ENCODE peak calls at places on chromosomes 7 and 10, in five cellular contexts. One of them, this sample, is unnamed.

GRCh38 chr10:25934673-25935139 is 677 bp downstream of the MYO3A start:
- DNase-seq in SJSA1: no peak
- DNase-seq in CD8-positive, alpha-beta memory T cell: no peak
- DNase-seq in C1 segment of cervical spinal cord: no peak
- DNase-seq in GM13977: peak
- DNase-seq in this sample: no peak

GRCh38 chr10:266974-267425 is 131.7 kb downstream of the ZMYND11 start:
- DNase-seq in C1 segment of cervical spinal cord: no peak
- DNase-seq in GM13977: no peak
- DNase-seq in SJSA1: peak
- DNase-seq in CD8-positive, alpha-beta memory T cell: no peak
- DNase-seq in this sample: no peak

GRCh38 chr10:102230264-102230860 is 4.3 kb downstream of the ELOVL3 start:
- DNase-seq in C1 segment of cervical spinal cord: no peak
- DNase-seq in GM13977: peak
- DNase-seq in CD8-positive, alpha-beta memory T cell: peak
- DNase-seq in SJSA1: no peak
- DNase-seq in this sample: no peak

GRCh38 chr10:124725171-124725631 is 19.0 kb downstream of the FAM53B start:
- DNase-seq in CD8-positive, alpha-beta memory T cell: peak
- DNase-seq in SJSA1: no peak
- DNase-seq in GM13977: no peak
- DNase-seq in C1 segment of cervical spinal cord: no peak
- DNase-seq in this sample: no peak

GRCh38 chr7:30225863-30226361 is 58.5 kb upstream of the ZNRF2 start:
- DNase-seq in CD8-positive, alpha-beta memory T cell: no peak
- DNase-seq in GM13977: peak
- DNase-seq in SJSA1: no peak
- DNase-seq in C1 segment of cervical spinal cord: no peak
- DNase-seq in this sample: no peak

GRCh38 chr10:97138777-97139317 is 46.9 kb downstream of the SLIT1 start:
- DNase-seq in CD8-positive, alpha-beta memory T cell: no peak
- DNase-seq in GM13977: no peak
- DNase-seq in SJSA1: no peak
- DNase-seq in C1 segment of cervical spinal cord: no peak
- DNase-seq in this sample: no peak

GRCh38 chr7:97272237-97272975 is 154.9 kb downstream of the SDHAF3 start:
- DNase-seq in CD8-positive, alpha-beta memory T cell: no peak
- DNase-seq in C1 segment of cervical spinal cord: no peak
- DNase-seq in SJSA1: no peak
- DNase-seq in GM13977: peak
- DNase-seq in this sample: no peak

GRCh38 chr10:29634764-29635625 is at the start of gene SVIL:
- DNase-seq in GM13977: no peak
- DNase-seq in SJSA1: peak
- DNase-seq in C1 segment of cervical spinal cord: no peak
- DNase-seq in CD8-positive, alpha-beta memory T cell: no peak
- DNase-seq in this sample: no peak